ENCODE peak calls at places on chromosomes 7 and 10, in ten cellular contexts. A is AG04450; L is Peyer's patch; X is PC-3; N is coronary artery; U is ascending aorta; Y is lower lobe of right lung; H is right atrium auricular region; T is CD8-positive, alpha-beta T cell; C is uterus. E is an unnamed sample.
A peak's percentile ranks its signal among the peaks of the same experiment; 100 is the strongest.

GRCh38 chr7:44629825-44630580 is 23.6 kb downstream of the OGDH start:
- DNase-seq in A (no peak), L (no peak), X (no peak), N (no peak), U (no peak), Y (no peak), H (no peak), T (no peak), C (no peak), E (no peak)

GRCh38 chr10:128868481-128868880 is 598.6 kb upstream of the MGMT start:
- DNase-seq in A (no peak), L (no peak), X (no peak), N (no peak), U (no peak), Y (no peak), H (no peak), T (no peak), C (no peak), E (no peak)

GRCh38 chr10:87656431-87657072 is 3.1 kb upstream of the PAPSS2 start:
- DNase-seq in A (no peak), L (no peak), X (peak; percentile 48), N (no peak), U (no peak), Y (no peak), H (no peak), T (no peak), C (no peak), E (no peak)

GRCh38 chr10:113053881-113054280 is 103.8 kb downstream of the TCF7L2 start:
- DNase-seq in A (no peak), L (no peak), X (no peak), N (no peak), U (no peak), Y (no peak), H (no peak), T (no peak), C (no peak), E (no peak)

GRCh38 chr10:65787571-65787970 is 1138.3 kb upstream of the LRRTM3 start:
- DNase-seq in A (no peak), L (no peak), X (no peak), N (no peak), U (no peak), Y (no peak), H (no peak), T (no peak), C (no peak), E (no peak)

GRCh38 chr7:157581740-157582139 is 244.9 kb downstream of the DNAJB6 start:
- DNase-seq in A (no peak), L (peak; percentile 33), X (no peak), N (no peak), U (no peak), Y (no peak), H (no peak), T (no peak), C (no peak), E (no peak)

GRCh38 chr10:5442056-5442989 is 30.0 kb downstream of the NET1 start:
- DNase-seq in A (no peak), L (no peak), X (peak; percentile 69), N (no peak), U (no peak), Y (no peak), H (no peak), T (no peak), C (no peak), E (no peak)

GRCh38 chr7:15643000-15643705 is 43.3 kb downstream of the MEOX2 start:
- DNase-seq in A (no peak), L (no peak), X (peak; percentile 6), N (no peak), U (no peak), Y (no peak), H (no peak), T (no peak), C (no peak), E (no peak)

GRCh38 chr10:28532223-28532508 is 752 bp upstream of the WAC start:
- DNase-seq in A (peak; percentile 6), L (no peak), X (peak; percentile 6), N (no peak), U (no peak), Y (no peak), H (peak; percentile 65), T (no peak), C (no peak), E (no peak)

GRCh38 chr7:10703059-10703458 is 270.6 kb upstream of the PHF14 start:
- DNase-seq in A (no peak), L (no peak), X (no peak), N (no peak), U (no peak), Y (no peak), H (no peak), T (no peak), C (no peak), E (no peak)

GRCh38 chr10:128263891-128264688 is 137.9 kb upstream of the MKI67 start:
- DNase-seq in A (no peak), L (peak; percentile 57), X (peak; percentile 64), N (no peak), U (no peak), Y (peak; percentile 57), H (peak; percentile 70), T (peak; percentile 46), C (peak; percentile 34), E (peak; percentile 62)

DNA sequence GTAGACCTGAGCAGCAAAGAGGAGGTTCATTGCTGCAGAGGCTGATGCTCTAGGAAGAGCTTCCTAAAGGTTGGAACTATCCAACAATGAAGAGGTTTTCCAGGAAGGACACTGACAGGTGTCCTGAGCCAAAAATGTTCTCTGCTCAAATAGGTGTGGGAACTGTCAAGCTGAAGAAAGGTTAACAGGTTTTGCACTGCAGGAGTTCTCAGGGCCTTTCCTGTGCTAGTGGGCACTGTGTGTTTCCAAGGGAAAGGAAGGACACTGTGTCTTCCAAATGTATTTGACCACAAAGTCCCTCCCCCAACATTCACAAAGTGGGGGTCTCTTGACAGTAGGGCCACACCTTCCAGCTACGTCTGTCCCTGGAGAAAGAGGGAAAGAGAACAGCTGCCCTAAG is 4.0 kb downstream of the ZCCHC24 start:
- DNase-seq in A (no peak), L (no peak), X (no peak), N (no peak), U (no peak), Y (no peak), H (no peak), T (no peak), C (no peak), E (no peak)
- H3K27ac ChIP-seq in A (peak overlapping the region; percentile 70), L (peak overlapping the region; percentile 15), X (peak overlapping the region; percentile 14), N (peak overlapping the region; percentile 74), U (peak overlapping the region; percentile 70), Y (no peak overlapping the region), H (peak overlapping the region; percentile 99), T (no peak overlapping the region), C (peak overlapping the region; percentile 99), E (peak overlapping the region; percentile 86)

GRCh38 chr7:68841004-68841403 is 757.3 kb upstream of the AUTS2 start:
- DNase-seq in A (no peak), L (no peak), X (no peak), N (no peak), U (no peak), Y (no peak), H (no peak), T (no peak), C (no peak), E (no peak)

DNA sequence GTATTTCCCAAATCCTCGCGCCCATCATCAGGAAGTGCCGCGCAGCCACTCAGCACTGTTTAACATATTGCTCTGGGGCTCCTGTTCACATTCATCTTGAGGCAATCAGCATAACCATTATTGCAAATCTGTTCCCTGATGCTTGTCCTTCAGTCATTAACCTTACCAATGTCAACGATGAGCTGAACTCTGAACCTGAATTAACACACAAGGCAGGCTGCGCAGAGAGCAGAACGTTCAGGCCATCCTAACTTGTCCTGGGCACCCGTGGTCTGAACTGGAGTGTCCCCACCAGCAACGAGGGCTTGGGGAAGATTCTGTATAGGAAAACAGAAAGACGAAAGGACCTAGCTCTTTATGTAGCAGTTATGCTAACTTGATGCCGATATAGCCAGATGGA is 751.3 kb upstream of the AUTS2 start:
- DNase-seq in A (no peak), L (no peak), X (no peak), N (no peak), U (no peak), Y (no peak), H (no peak), T (no peak), C (no peak), E (no peak)
- TF ChIP-seq CTCF in A (no peak), L (no peak), X (no peak), N (no peak), U (no peak), Y (no peak), H (no peak), T (no peak), C (no peak), E (no peak)

GRCh38 chr10:29619273-29619672 is 15.5 kb downstream of the SVIL start:
- DNase-seq in A (peak; percentile 49), L (no peak), X (peak; percentile 75), N (no peak), U (no peak), Y (no peak), H (peak; percentile 44), T (no peak), C (no peak), E (no peak)

GRCh38 chr10:29620112-29620690 is 14.6 kb downstream of the SVIL start:
- DNase-seq in A (no peak), L (no peak), X (no peak), N (no peak), U (no peak), Y (no peak), H (no peak), T (no peak), C (no peak), E (no peak)

GRCh38 chr10:29618341-29619171 is 16.2 kb downstream of the SVIL start:
- DNase-seq in A (no peak), L (no peak), X (no peak), N (no peak), U (no peak), Y (peak; percentile 87), H (peak; percentile 64), T (no peak), C (peak; percentile 55), E (peak; percentile 71)

GRCh38 chr10:29622382-29622885 is 12.3 kb downstream of the SVIL start:
- DNase-seq in A (no peak), L (no peak), X (no peak), N (no peak), U (no peak), Y (no peak), H (no peak), T (no peak), C (no peak), E (no peak)

DNA sequence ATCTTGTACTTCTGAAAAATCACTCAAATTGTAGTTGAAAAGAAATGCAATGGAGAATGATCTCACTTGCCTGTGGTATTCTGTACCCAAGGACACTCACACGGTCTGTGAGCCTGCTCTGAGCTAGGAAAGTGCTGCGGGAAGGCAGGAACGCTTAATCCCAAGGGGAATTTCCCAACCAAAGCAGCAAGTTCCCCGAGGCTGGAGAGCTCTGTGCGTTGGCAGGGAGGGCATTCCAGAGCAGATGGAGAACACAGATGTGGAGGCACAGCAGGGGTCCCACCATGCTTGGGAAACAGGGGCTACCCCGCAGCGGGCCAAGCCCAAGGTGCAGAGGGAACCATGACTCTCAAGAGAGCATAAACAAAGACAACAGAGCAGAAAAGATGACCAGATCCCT is 13.6 kb downstream of the SVIL start:
- DNase-seq in A (no peak), L (no peak), X (no peak), N (peak; percentile 87), U (peak; percentile 32), Y (no peak), H (no peak), T (no peak), C (no peak), E (no peak)
- H3K27ac ChIP-seq in A (no peak overlapping the region), L (peak overlapping the region; percentile 52), X (no peak overlapping the region), N (peak overlapping the region; percentile 79), U (peak overlapping the region; percentile 79), Y (no peak overlapping the region), H (peak overlapping the region; percentile 74), T (no peak overlapping the region), C (peak overlapping the region; percentile 98), E (peak overlapping the region; percentile 91)

GRCh38 chr7:45938626-45939302 is 17.7 kb upstream of the IGFBP3 start:
- DNase-seq in A (no peak), L (no peak), X (no peak), N (no peak), U (no peak), Y (no peak), H (no peak), T (no peak), C (no peak), E (no peak)
- TF ChIP-seq CTCF in A (no peak), L (no peak), X (peak; percentile 41), N (no peak), U (no peak), Y (no peak), H (no peak), T (no peak), C (no peak), E (no peak)